ENCODE peak calls at places on chromosomes 3 and 15, in four cellular contexts. L is NCI-H226, R is left cardiac atrium, O is mucosa of descending colon. N is an unnamed sample.

GRCh38 chr3:184486614-184487013 is 75.0 kb upstream of the EPHB3 start:
- DNase-seq in L (no peak), R (no peak), O (no peak), N (no peak)

GRCh38 chr3:172646439-172647015 is 64.3 kb downstream of the NCEH1 start:
- DNase-seq in L (peak), R (no peak), O (peak), N (peak)

GRCh38 chr15:41930221-41930866 is 36.5 kb upstream of the SPTBN5 start:
- DNase-seq in L (peak), R (peak), O (peak), N (peak)

GRCh38 chr15:69060041-69060481 is 45.6 kb downstream of the NOX5 start:
- DNase-seq in L (no peak), R (peak), O (peak), N (no peak)

GRCh38 chr3:127529346-127530188 is 61.0 kb downstream of the TPRA1 start:
- DNase-seq in L (no peak), R (no peak), O (no peak), N (no peak)

GRCh38 chr3:172869356-172869755 is 118.8 kb downstream of the ECT2 start:
- DNase-seq in L (peak), R (no peak), O (peak), N (no peak)

GRCh38 chr15:89593018-89593417 is 17.7 kb downstream of the TICRR start:
- DNase-seq in L (no peak), R (no peak), O (no peak), N (no peak)

GRCh38 chr3:176939022-176939817 is 258.1 kb downstream of the TBL1XR1 start:
- DNase-seq in L (peak), R (no peak), O (peak), N (peak)

GRCh38 chr3:72453686-72454085 is 394.6 kb downstream of the SHQ1 start:
- DNase-seq in L (no peak), R (no peak), O (no peak), N (no peak)

GRCh38 chr3:38616658-38617057 is 32.8 kb downstream of the SCN5A start:
- DNase-seq in L (no peak), R (no peak), O (no peak), N (no peak)

GRCh38 chr3:119647843-119648575 is 12.4 kb downstream of the POPDC2 start:
- DNase-seq in L (no peak), R (no peak), O (no peak), N (no peak)

GRCh38 chr3:155252535-155252934 is 40.9 kb downstream of the STRIT1 start:
- DNase-seq in L (peak), R (no peak), O (no peak), N (no peak)

GRCh38 chr3:141276398-141276797 is 44.8 kb downstream of the PXYLP1 start:
- DNase-seq in L (no peak), R (no peak), O (no peak), N (no peak)

GRCh38 chr3:123071146-123071545 is 4.3 kb downstream of the PDIA5 start:
- DNase-seq in L (no peak), R (no peak), O (no peak), N (no peak)

GRCh38 chr15:94097567-94097966 is 133.8 kb upstream of the MCTP2 start:
- DNase-seq in L (no peak), R (no peak), O (no peak), N (peak)

GRCh38 chr3:111989061-111989678 is 9.6 kb upstream of the TAGLN3 start:
- DNase-seq in L (peak), R (no peak), O (no peak), N (peak)

GRCh38 chr3:127394031-127394430 is 106.2 kb upstream of the PRR20G start:
- DNase-seq in L (no peak), R (no peak), O (no peak), N (no peak)

GRCh38 chr3:73623996-73624362 is 762 bp downstream of the PDZRN3 start:
- DNase-seq in L (no peak), R (peak), O (peak), N (no peak)

GRCh38 chr3:41162541-41162940 is 36.8 kb upstream of the CTNNB1 start:
- DNase-seq in L (no peak), R (no peak), O (no peak), N (no peak)

GRCh38 chr3:177470200-177470941 is 273.1 kb upstream of the TBL1XR1 start:
- DNase-seq in L (peak), R (no peak), O (no peak), N (no peak)

GRCh38 chr3:167728176-167728575 is 6.5 kb downstream of the PDCD10 start:
- DNase-seq in L (peak), R (no peak), O (no peak), N (no peak)

GRCh38 chr15:44034933-44035624 is 160.0 kb downstream of the FRMD5 start:
- DNase-seq in L (peak), R (peak), O (no peak), N (peak)